ENCODE peak calls at places on chromosomes 2 and 18, in six cellular contexts. One of them, this sample, is unnamed.

GRCh38 chr2:239151201-239152131 is 249.4 kb downstream of the HDAC4 start:
- DNase-seq in endodermal cell: peak
- DNase-seq in H9: peak
- DNase-seq in PC-3: no peak
- DNase-seq in HepG2: no peak
- DNase-seq in neuronal stem cell: no peak
- DNase-seq in this sample: no peak

GRCh38 chr2:99806758-99807157 is 316.9 kb upstream of the REV1 start:
- DNase-seq in HepG2: peak
- DNase-seq in H9: no peak
- DNase-seq in PC-3: peak
- DNase-seq in endodermal cell: no peak
- DNase-seq in neuronal stem cell: no peak
- DNase-seq in this sample: peak

GRCh38 chr2:162113771-162114168 is 38.3 kb downstream of the GCG start:
- DNase-seq in neuronal stem cell: no peak
- DNase-seq in HepG2: peak
- DNase-seq in PC-3: no peak
- DNase-seq in endodermal cell: no peak
- DNase-seq in H9: no peak
- DNase-seq in this sample: peak

GRCh38 chr2:143071185-143071876 is 57.9 kb upstream of the ARHGAP15 start:
- DNase-seq in PC-3: peak
- DNase-seq in HepG2: no peak
- DNase-seq in endodermal cell: no peak
- DNase-seq in H9: no peak
- DNase-seq in neuronal stem cell: no peak
- DNase-seq in this sample: no peak

GRCh38 chr2:61853086-61853847 is 593 bp downstream of the FAM161A start:
- DNase-seq in PC-3: peak
- DNase-seq in H9: peak
- DNase-seq in HepG2: peak
- DNase-seq in endodermal cell: no peak
- DNase-seq in neuronal stem cell: peak
- DNase-seq in this sample: no peak

GRCh38 chr2:51990684-51991083 is 958.8 kb upstream of the NRXN1 start:
- DNase-seq in PC-3: no peak
- DNase-seq in H9: no peak
- DNase-seq in neuronal stem cell: no peak
- DNase-seq in HepG2: no peak
- DNase-seq in endodermal cell: no peak
- DNase-seq in this sample: no peak

GRCh38 chr2:230871361-230872150 is 6.8 kb downstream of the ITM2C start:
- DNase-seq in neuronal stem cell: no peak
- DNase-seq in endodermal cell: peak
- DNase-seq in H9: no peak
- DNase-seq in HepG2: no peak
- DNase-seq in PC-3: no peak
- DNase-seq in this sample: no peak

GRCh38 chr2:187689372-187689771 is 135.1 kb upstream of the TFPI start:
- DNase-seq in endodermal cell: no peak
- DNase-seq in PC-3: peak
- DNase-seq in neuronal stem cell: no peak
- DNase-seq in H9: no peak
- DNase-seq in HepG2: no peak
- DNase-seq in this sample: peak

GRCh38 chr2:27932396-27932795 is 41.9 kb downstream of the BABAM2 start:
- DNase-seq in PC-3: peak
- DNase-seq in HepG2: peak
- DNase-seq in neuronal stem cell: no peak
- DNase-seq in endodermal cell: no peak
- DNase-seq in H9: no peak
- DNase-seq in this sample: peak

GRCh38 chr2:43462866-43463641 is 132.8 kb downstream of the THADA start:
- DNase-seq in HepG2: peak
- DNase-seq in PC-3: peak
- DNase-seq in H9: no peak
- DNase-seq in endodermal cell: no peak
- DNase-seq in neuronal stem cell: no peak
- DNase-seq in this sample: no peak

GRCh38 chr2:196059491-196059960 is 9.1 kb downstream of the DNAH7 start:
- DNase-seq in endodermal cell: peak
- DNase-seq in HepG2: no peak
- DNase-seq in PC-3: no peak
- DNase-seq in neuronal stem cell: no peak
- DNase-seq in H9: peak
- DNase-seq in this sample: no peak

GRCh38 chr2:158457826-158458616 is 1.3 kb downstream of the PKP4 start:
- DNase-seq in neuronal stem cell: peak
- DNase-seq in HepG2: peak
- DNase-seq in H9: peak
- DNase-seq in PC-3: peak
- DNase-seq in endodermal cell: peak
- DNase-seq in this sample: peak

GRCh38 chr2:73828818-73829570 is at the start of gene STAMBP:
- DNase-seq in neuronal stem cell: peak
- DNase-seq in HepG2: peak
- DNase-seq in endodermal cell: peak
- DNase-seq in H9: peak
- DNase-seq in PC-3: peak
- DNase-seq in this sample: peak

GRCh38 chr2:232900811-232901701 is 31.0 kb downstream of the SNORC start:
- DNase-seq in neuronal stem cell: no peak
- DNase-seq in PC-3: no peak
- DNase-seq in H9: peak
- DNase-seq in endodermal cell: peak
- DNase-seq in HepG2: no peak
- DNase-seq in this sample: no peak

GRCh38 chr2:126513033-126513432 is 142.9 kb upstream of the GYPC start:
- DNase-seq in PC-3: peak
- DNase-seq in endodermal cell: no peak
- DNase-seq in neuronal stem cell: no peak
- DNase-seq in HepG2: no peak
- DNase-seq in H9: no peak
- DNase-seq in this sample: peak

GRCh38 chr2:10307561-10308156 is 5.0 kb downstream of the HPCAL1 start:
- DNase-seq in H9: no peak
- DNase-seq in PC-3: no peak
- DNase-seq in HepG2: no peak
- DNase-seq in endodermal cell: no peak
- DNase-seq in neuronal stem cell: no peak
- DNase-seq in this sample: no peak

GRCh38 chr2:202187570-202187969 is 50.8 kb downstream of the SUMO1 start:
- DNase-seq in neuronal stem cell: no peak
- DNase-seq in PC-3: no peak
- DNase-seq in HepG2: peak
- DNase-seq in H9: no peak
- DNase-seq in endodermal cell: no peak
- DNase-seq in this sample: no peak

GRCh38 chr18:41938445-41938844 is 16.6 kb upstream of the PIK3C3 start:
- DNase-seq in H9: no peak
- DNase-seq in neuronal stem cell: no peak
- DNase-seq in endodermal cell: no peak
- DNase-seq in PC-3: peak
- DNase-seq in HepG2: no peak
- DNase-seq in this sample: peak

GRCh38 chr2:174901075-174901474 is 104.1 kb downstream of the CHN1 start:
- DNase-seq in H9: no peak
- DNase-seq in HepG2: no peak
- DNase-seq in neuronal stem cell: no peak
- DNase-seq in endodermal cell: no peak
- DNase-seq in PC-3: no peak
- DNase-seq in this sample: no peak

GRCh38 chr2:31233216-31233615 is 736 bp upstream of the EHD3 start:
- DNase-seq in endodermal cell: peak
- DNase-seq in H9: peak
- DNase-seq in PC-3: peak
- DNase-seq in HepG2: no peak
- DNase-seq in neuronal stem cell: no peak
- DNase-seq in this sample: peak
- H3K9ac ChIP-seq in endodermal cell: no peak
- H3K9ac ChIP-seq in H9: no peak
- H3K9ac ChIP-seq in PC-3: no peak
- H3K9ac ChIP-seq in HepG2: no peak
- H3K9ac ChIP-seq in neuronal stem cell: no peak
- H3K9ac ChIP-seq in this sample: peak

GRCh38 chr2:64698068-64698645 is 44.4 kb upstream of the SERTAD2 start:
- DNase-seq in HepG2: no peak
- DNase-seq in neuronal stem cell: no peak
- DNase-seq in PC-3: no peak
- DNase-seq in H9: no peak
- DNase-seq in endodermal cell: no peak
- DNase-seq in this sample: no peak
- H3K9ac ChIP-seq in HepG2: no peak
- H3K9ac ChIP-seq in neuronal stem cell: no peak
- H3K9ac ChIP-seq in PC-3: no peak
- H3K9ac ChIP-seq in H9: no peak
- H3K9ac ChIP-seq in endodermal cell: no peak
- H3K9ac ChIP-seq in this sample: peak

DNA sequence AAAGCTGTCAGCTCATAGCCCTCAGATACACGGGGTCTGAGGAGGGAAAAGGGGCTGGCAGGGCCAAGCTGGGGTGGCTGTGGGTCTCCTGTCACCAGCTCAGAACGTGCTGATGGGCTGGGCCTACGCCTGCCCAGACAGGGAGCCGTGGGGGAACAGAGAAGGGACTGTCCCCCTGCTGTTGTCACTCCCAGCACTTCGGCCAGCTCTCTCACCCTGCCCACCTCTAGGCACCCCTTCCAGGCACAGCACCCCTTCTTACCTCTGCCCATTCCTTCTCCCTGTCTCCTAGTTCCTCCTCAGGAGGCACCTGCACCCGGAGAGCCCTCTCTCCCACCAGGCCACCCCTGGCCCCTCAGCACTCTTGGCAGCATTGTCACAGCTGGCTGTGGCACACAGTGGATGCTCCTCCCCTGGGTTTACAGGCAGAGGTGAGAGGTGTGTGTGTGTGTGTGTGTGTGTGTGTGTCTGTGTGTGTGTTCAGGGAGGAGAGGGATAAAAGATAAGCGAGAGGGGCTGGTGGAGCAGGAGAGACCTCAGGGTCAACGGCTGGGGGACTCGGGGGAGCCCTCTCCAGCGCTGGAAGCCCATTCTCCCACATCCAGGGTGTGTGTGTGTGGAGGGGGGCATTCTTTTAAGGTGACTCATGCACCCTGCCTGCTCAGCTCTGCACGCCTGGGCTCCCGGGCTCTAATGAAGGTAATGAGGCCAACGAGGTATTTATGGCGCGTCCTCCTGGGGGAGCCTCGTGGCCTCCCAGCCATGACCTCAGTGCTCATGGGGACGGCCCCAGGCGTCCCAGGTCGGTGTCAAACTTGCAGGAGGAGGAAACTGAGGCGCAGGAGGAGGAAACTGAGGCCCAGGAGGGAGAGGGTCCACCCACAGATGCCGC is 66.1 kb upstream of the SMAD7 start:
- DNase-seq in endodermal cell: peak
- DNase-seq in neuronal stem cell: peak
- DNase-seq in PC-3: peak
- DNase-seq in HepG2: peak
- DNase-seq in H9: peak
- DNase-seq in this sample: peak
- H3K9ac ChIP-seq in endodermal cell: no peak
- H3K9ac ChIP-seq in neuronal stem cell: peak
- H3K9ac ChIP-seq in PC-3: no peak
- H3K9ac ChIP-seq in HepG2: no peak
- H3K9ac ChIP-seq in H9: no peak
- H3K9ac ChIP-seq in this sample: no peak

DNA sequence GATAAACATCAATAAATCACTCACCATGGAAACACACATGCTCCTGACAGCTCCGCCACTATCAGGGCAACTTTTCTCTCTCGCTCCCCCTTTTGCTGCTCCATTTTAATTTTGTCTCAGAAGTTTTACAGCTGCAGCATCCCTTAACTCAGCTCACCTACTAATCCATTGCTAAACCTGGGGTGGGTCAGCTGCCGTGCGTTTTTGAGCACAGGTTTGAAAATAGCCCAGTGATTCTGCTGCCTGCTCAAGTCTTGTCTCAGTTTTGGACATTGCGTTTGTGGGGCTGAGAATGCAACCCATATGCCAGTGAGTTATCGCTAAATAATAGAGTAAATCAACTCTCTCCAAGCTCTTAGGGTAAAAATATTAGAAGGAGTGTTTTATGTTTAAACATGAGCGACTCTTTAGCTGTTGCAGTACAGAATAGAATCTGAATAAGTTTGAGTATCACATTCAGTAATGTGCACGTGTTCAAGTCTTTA is 2.1 kb downstream of the TSHZ1 start:
- DNase-seq in HepG2: peak
- DNase-seq in PC-3: no peak
- DNase-seq in H9: no peak
- DNase-seq in endodermal cell: no peak
- DNase-seq in neuronal stem cell: no peak
- DNase-seq in this sample: no peak
- H3K9ac ChIP-seq in HepG2: peak
- H3K9ac ChIP-seq in PC-3: no peak
- H3K9ac ChIP-seq in H9: no peak
- H3K9ac ChIP-seq in endodermal cell: no peak
- H3K9ac ChIP-seq in neuronal stem cell: no peak
- H3K9ac ChIP-seq in this sample: peak

DNA sequence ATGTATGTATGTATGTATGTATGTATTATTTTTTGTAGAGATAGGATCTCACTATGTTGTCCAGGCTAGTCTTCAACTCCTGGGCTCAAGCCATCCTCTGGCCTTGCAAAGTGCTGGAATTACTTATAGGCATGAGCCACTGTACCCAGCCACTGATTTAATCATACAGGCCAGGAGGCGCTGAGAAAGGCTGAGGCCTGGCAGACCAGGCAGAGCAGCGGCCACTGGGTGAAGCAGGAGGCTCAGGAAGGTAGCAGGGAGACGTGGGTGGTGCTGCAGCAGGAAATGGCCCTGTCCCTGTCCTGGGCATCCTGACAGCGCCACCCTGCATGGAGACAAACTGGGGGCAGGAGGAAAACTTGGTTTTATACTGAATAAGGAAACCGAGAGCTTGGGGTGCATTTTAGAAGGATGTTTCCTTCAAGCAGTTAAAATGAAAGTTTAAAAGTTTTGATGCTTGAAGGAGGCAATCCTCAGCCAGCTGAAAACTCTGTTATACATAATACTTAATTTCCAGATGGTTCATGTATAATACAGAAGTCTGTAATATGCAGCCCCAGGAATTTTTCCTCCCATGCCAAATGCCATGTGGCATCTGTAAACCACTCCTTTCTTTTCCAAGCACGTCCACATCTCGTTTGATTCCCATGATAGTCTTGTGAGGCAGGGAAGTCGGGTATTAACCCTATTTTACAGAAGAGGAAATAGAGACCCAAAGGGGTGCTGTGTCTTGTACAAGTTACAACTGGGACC is 182.4 kb downstream of the CELF4 start:
- DNase-seq in endodermal cell: peak
- DNase-seq in H9: peak
- DNase-seq in PC-3: peak
- DNase-seq in HepG2: no peak
- DNase-seq in neuronal stem cell: no peak
- DNase-seq in this sample: no peak
- H3K9ac ChIP-seq in endodermal cell: no peak
- H3K9ac ChIP-seq in H9: no peak
- H3K9ac ChIP-seq in PC-3: no peak
- H3K9ac ChIP-seq in HepG2: no peak
- H3K9ac ChIP-seq in neuronal stem cell: no peak
- H3K9ac ChIP-seq in this sample: no peak